ENCODE peak calls at places on chromosomes 5 and 9, in seven cellular contexts. B is right cardiac atrium; K is NCI-H1092; U is stimulated activated CD8-positive, alpha-beta memory T cell treated with anti-CD3 and anti-CD28 coated beads, Interleukin-4, amount 100 ng/mL, for 4 hours; W is HFFc6; X is HL-60; A is activated CD4-positive, alpha-beta T cell treated with anti-CD3 and anti-CD28 coated beads, Interleukin-2, amount 10 ng/mL, durations not matched to agents 24 days and 14 days. F is an unnamed sample.

GRCh38 chr9:95091574-95091970 is 225.9 kb downstream of the FANCC start:
- DNase-seq in K (no peak), A (no peak), W (peak), B (no peak), X (no peak), U (no peak), F (peak)

GRCh38 chr5:168269950-168270349 is 21.5 kb upstream of the WWC1 start:
- DNase-seq in B (no peak), A (no peak), X (no peak), W (no peak), U (no peak), K (no peak), F (peak)

GRCh38 chr5:135248801-135249231 is 150.2 kb downstream of the MACROH2A1 start:
- DNase-seq in K (no peak), W (no peak), U (no peak), X (no peak), A (no peak), B (no peak), F (no peak)

GRCh38 chr5:57955506-57955905 is 472.9 kb upstream of the ACTBL2 start:
- DNase-seq in U (no peak), W (no peak), K (no peak), A (no peak), X (no peak), B (no peak), F (no peak)

GRCh38 chr9:131736440-131736839 is 3.4 kb downstream of the RAPGEF1 start:
- DNase-seq in U (no peak), W (no peak), B (no peak), K (no peak), X (peak), A (peak), F (no peak)

GRCh38 chr9:74848150-74848525 is 39.6 kb downstream of the TRPM6 start:
- DNase-seq in X (no peak), K (no peak), B (no peak), W (no peak), U (no peak), A (no peak), F (no peak)

GRCh38 chr9:133979921-133980863 is 11.9 kb downstream of the VAV2 start:
- DNase-seq in X (no peak), W (no peak), K (no peak), A (no peak), B (peak), U (no peak), F (no peak)

GRCh38 chr9:133893191-133893994 is 98.7 kb downstream of the VAV2 start:
- DNase-seq in A (no peak), K (no peak), W (no peak), X (no peak), B (no peak), U (no peak), F (no peak)

GRCh38 chr5:31095796-31096195 is 97.7 kb upstream of the CDH6 start:
- DNase-seq in W (no peak), A (no peak), K (no peak), X (no peak), B (no peak), U (no peak), F (no peak)

GRCh38 chr5:98774192-98775046 is 956 bp downstream of the RGMB start:
- DNase-seq in X (no peak), A (peak), U (no peak), B (peak), W (no peak), K (peak), F (peak)

GRCh38 chr5:107271682-107272350 is 398.9 kb downstream of the EFNA5 start:
- DNase-seq in X (no peak), W (no peak), B (no peak), K (no peak), A (no peak), U (no peak), F (no peak)

GRCh38 chr5:55629790-55630189 is 82.3 kb downstream of the SLC38A9 start:
- DNase-seq in W (no peak), X (no peak), K (no peak), B (no peak), A (no peak), U (no peak), F (no peak)

GRCh38 chr9:34197756-34198711 is 19.2 kb downstream of the UBAP1 start:
- DNase-seq in X (peak), A (peak), U (no peak), K (no peak), B (no peak), W (no peak), F (no peak)

GRCh38 chr5:150674376-150674821 is 13.3 kb downstream of the MYOZ3 start:
- DNase-seq in A (no peak), B (peak), W (no peak), U (no peak), X (no peak), K (no peak), F (no peak)

GRCh38 chr5:97182571-97183099 is 412 bp downstream of the RIOK2 start:
- DNase-seq in X (no peak), K (no peak), A (no peak), B (no peak), U (no peak), W (no peak), F (no peak)